ENCODE peak calls at places on chromosomes 11 and 22, in five cellular contexts. Z, W, I, E and D are unnamed samples. For H3K4me1, the result is how much of the 10 kb centered on the place peaks cover.

GRCh38 chr11:46617451-46618314 is at the start of gene ATG13:
- DNase-seq in Z (peak), W (peak), I (peak), E (peak), D (peak)

GRCh38 chr11:41053894-41054293 is 405.6 kb downstream of the LRRC4C start:
- DNase-seq in Z (no peak), W (no peak), I (no peak), E (no peak), D (no peak)

GRCh38 chr11:76807206-76807875 is 24.2 kb downstream of the TSKU start:
- DNase-seq in Z (peak), W (peak), I (peak), E (peak), D (peak)

GRCh38 chr22:44633647-44634046 is 68.4 kb upstream of the PRR5 start:
- DNase-seq in Z (no peak), W (no peak), I (no peak), E (no peak), D (no peak)

GRCh38 chr11:114074546-114075342 is 15.2 kb downstream of the ZBTB16 start:
- DNase-seq in Z (no peak), W (no peak), I (no peak), E (no peak), D (no peak)

GRCh38 chr11:67031791-67032561 is 9.0 kb downstream of the SYT12 start:
- DNase-seq in Z (no peak), W (no peak), I (no peak), E (no peak), D (no peak)

GRCh38 chr22:19645391-19645790 is 68.9 kb upstream of the SEPTIN5 start:
- DNase-seq in Z (no peak), W (peak), I (no peak), E (no peak), D (no peak)

GRCh38 chr11:77435972-77436371 is 37.9 kb downstream of the PAK1 start:
- DNase-seq in Z (no peak), W (no peak), I (no peak), E (no peak), D (no peak)

GRCh38 chr11:62713343-62713742 is 5.9 kb downstream of the GNG3 start:
- DNase-seq in Z (peak), W (peak), I (no peak), E (peak), D (no peak)

GRCh38 chr11:65493367-65494176 is 5.3 kb upstream of the MALAT1 start:
- DNase-seq in Z (peak), W (no peak), I (peak), E (peak), D (no peak)

GRCh38 chr11:122523841-122524531 is 131.5 kb upstream of the UBASH3B start:
- DNase-seq in Z (no peak), W (no peak), I (no peak), E (peak), D (no peak)

GRCh38 chr11:44626645-44627044 is 61.2 kb downstream of the CD82 start:
- DNase-seq in Z (no peak), W (no peak), I (no peak), E (no peak), D (no peak)
- H3K4me1 ChIP-seq in Z (under half), W (under half), I (half or more), E (under half), D (under half)

GRCh38 chr11:134015541-134015940 is 53.3 kb upstream of the JAM3 start:
- DNase-seq in Z (no peak), W (no peak), I (peak), E (no peak), D (no peak)

GRCh38 chr11:134013518-134013917 is 55.4 kb upstream of the JAM3 start:
- DNase-seq in Z (no peak), W (no peak), I (no peak), E (no peak), D (no peak)

GRCh38 chr11:134017773-134018430 is 51.0 kb upstream of the JAM3 start:
- DNase-seq in Z (no peak), W (no peak), I (no peak), E (no peak), D (no peak)

GRCh38 chr11:134019500-134019899 is 49.4 kb upstream of the JAM3 start:
- DNase-seq in Z (no peak), W (no peak), I (no peak), E (no peak), D (no peak)

GRCh38 chr11:134014502-134014901 is 54.4 kb upstream of the JAM3 start:
- DNase-seq in Z (no peak), W (no peak), I (peak), E (no peak), D (peak)
- TF ChIP-seq CTCF in Z (peak), W (peak), I (peak), E (no peak), D (peak)

DNA sequence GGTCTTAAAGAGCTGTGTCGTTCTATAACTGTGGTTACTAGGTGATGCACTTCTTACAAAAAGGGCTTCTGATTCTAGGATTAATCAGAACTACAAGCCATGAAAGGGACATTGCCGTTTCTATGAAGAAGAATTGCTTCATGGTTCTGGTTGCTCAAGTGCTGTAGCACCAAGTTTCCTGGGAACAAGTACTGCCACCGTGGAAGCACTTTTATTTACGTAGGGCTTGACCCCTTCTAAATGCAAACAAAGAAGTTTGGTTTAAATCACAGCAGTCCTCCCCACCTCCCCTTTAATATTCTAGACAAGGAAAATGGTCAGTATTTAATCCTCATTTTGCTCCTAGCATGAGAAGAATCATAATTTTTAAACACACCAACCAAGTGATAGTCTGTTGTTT is 9.8 kb downstream of the YAP1 start:
- DNase-seq in Z (no peak), W (no peak), I (no peak), E (no peak), D (no peak)
- H3K4me1 ChIP-seq in Z (under half), W (under half), I (half or more), E (under half), D (under half)

GRCh38 chr11:86671386-86672006 is 920 bp downstream of the ME3 start:
- DNase-seq in Z (peak), W (no peak), I (peak), E (peak), D (peak)
- TF ChIP-seq CTCF in Z (no peak), W (no peak), I (no peak), E (no peak), D (no peak)

DNA sequence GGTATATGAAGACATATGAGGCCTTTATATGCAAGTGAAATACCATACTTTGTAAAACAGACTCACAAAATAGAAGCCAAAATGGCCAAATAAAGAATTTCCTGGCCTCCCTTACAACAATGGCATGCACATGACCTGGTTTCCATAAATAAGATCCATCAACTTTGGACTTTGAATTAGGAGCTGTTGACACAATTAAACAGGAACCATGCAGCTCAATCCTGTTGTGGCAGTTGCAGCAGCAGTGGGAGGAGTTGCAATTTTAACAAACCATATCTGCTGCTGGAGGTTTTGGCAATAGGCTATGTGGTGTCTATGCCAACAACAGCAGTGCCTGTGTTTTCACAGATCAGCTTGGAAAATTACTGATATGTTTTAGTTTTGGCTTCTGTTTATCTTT is 818.6 kb downstream of the FAM181B start:
- DNase-seq in Z (no peak), W (no peak), I (no peak), E (no peak), D (no peak)
- H3K4me1 ChIP-seq in Z (under half), W (under half), I (under half), E (under half), D (under half)

GRCh38 chr11:89495951-89496350 is 4.8 kb upstream of the NOX4 start:
- DNase-seq in Z (no peak), W (no peak), I (no peak), E (no peak), D (no peak)

GRCh38 chr11:89504270-89504669 is 13.1 kb upstream of the NOX4 start:
- DNase-seq in Z (no peak), W (no peak), I (no peak), E (no peak), D (no peak)

GRCh38 chr11:89503422-89503821 is 12.2 kb upstream of the NOX4 start:
- DNase-seq in Z (no peak), W (no peak), I (no peak), E (no peak), D (no peak)

DNA sequence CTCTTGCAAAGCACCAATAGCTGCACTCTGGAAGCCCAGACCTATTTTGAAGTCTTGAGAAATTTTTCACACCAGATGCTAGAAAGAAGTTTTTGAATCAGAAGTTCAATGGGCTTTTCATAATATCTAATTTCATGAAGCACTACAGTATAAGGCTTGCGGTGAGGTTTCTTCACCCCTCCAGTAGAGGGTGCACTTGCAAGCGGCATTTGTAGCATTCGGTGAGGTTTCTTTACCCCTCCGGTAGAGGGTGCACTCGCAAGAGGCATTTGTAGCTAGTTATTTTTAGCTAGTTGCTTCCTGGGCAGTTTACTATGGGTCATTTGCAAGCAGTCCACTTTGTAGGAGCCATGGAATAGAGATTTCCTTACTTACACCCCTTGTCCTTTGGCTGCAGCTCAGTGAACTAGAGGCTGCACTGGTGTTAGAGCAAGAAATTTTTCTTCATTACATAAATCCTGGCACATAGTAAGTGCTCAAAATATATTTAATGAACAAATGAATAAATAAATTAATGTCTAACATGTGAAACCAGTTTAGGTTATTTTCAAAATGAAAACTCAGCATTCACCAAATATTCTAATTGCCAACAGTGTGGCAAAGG is 7.8 kb upstream of the NOX4 start:
- DNase-seq in Z (peak), W (peak), I (no peak), E (no peak), D (no peak)
- TF ChIP-seq CTCF in Z (peak), W (peak), I (no peak), E (no peak), D (peak)

GRCh38 chr11:3160252-3161031 is 4.7 kb downstream of the OSBPL5 start:
- DNase-seq in Z (peak), W (no peak), I (peak), E (peak), D (peak)
- H3K4me1 ChIP-seq in Z (under half), W (under half), I (half or more), E (under half), D (under half)

GRCh38 chr11:107679255-107680024 is 32.4 kb downstream of the SLN start:
- DNase-seq in Z (no peak), W (no peak), I (no peak), E (no peak), D (no peak)

GRCh38 chr11:107683070-107683469 is 28.8 kb downstream of the SLN start:
- DNase-seq in Z (no peak), W (no peak), I (no peak), E (no peak), D (no peak)

GRCh38 chr11:107688322-107688918 is 23.4 kb downstream of the SLN start:
- DNase-seq in Z (no peak), W (no peak), I (no peak), E (no peak), D (no peak)

GRCh38 chr11:107682182-107682971 is 29.5 kb downstream of the SLN start:
- DNase-seq in Z (no peak), W (no peak), I (no peak), E (no peak), D (no peak)

DNA sequence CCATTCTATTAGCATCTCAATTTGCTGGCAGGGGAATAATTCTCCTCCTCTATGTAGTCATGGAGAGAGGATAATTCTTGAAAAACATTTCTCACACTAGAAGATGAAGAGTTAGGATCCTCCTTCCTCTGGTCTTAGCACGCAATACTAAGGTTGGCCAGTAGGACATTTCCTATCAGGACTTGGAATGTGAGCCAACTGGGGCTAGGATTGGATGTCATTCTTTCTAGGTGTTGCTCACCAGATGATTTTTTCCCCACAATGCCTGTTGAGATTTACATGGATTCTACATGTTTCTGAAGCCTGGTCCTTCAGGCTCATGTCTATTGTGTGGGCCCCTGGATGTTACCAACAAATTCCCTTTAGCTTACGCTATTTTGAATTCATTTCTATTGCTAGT is 28.0 kb downstream of the SLN start:
- DNase-seq in Z (no peak), W (peak), I (no peak), E (no peak), D (peak)
- TF ChIP-seq CTCF in Z (no peak), W (peak), I (no peak), E (no peak), D (peak)

GRCh38 chr22:29650370-29650769 is 46.9 kb downstream of the NF2 start:
- DNase-seq in Z (no peak), W (no peak), I (no peak), E (no peak), D (no peak)
- H3K4me1 ChIP-seq in Z (under half), W (under half), I (under half), E (under half), D (under half)